ENCODE peak calls at places on chromosomes 2 and 18, in five cellular contexts. D, J, T, M and U are unnamed samples. For H3K4me1, the result is how much of the 10 kb centered on the place peaks cover.

GRCh38 chr18:50987261-50987660 is 19.4 kb downstream of the ELAC1 start:
- DNase-seq in M (no peak), D (no peak), T (no peak), J (no peak), U (no peak)

GRCh38 chr2:117979911-117980341 is 33.9 kb downstream of the CCDC93 start:
- DNase-seq in T (no peak), J (no peak), D (no peak), M (peak), U (no peak)

GRCh38 chr2:218839430-218839829 is 7.8 kb upstream of the PRKAG3 start:
- DNase-seq in M (peak), J (no peak), T (peak), D (peak), U (peak)

GRCh38 chr2:203489531-203489930 is 45.6 kb downstream of the RAPH1 start:
- DNase-seq in M (no peak), D (no peak), J (no peak), T (no peak), U (no peak)

GRCh38 chr2:162480067-162480466 is 136.1 kb downstream of the GCA start:
- DNase-seq in M (no peak), D (no peak), T (no peak), J (no peak), U (no peak)

GRCh38 chr2:224278531-224278930 is 123.4 kb downstream of the FAM124B start:
- DNase-seq in D (no peak), J (no peak), M (no peak), T (no peak), U (no peak)

GRCh38 chr2:56009758-56010534 is 86.4 kb upstream of the EFEMP1 start:
- DNase-seq in T (no peak), J (no peak), D (no peak), M (peak), U (no peak)

GRCh38 chr2:55826246-55826645 is 97.3 kb downstream of the EFEMP1 start:
- DNase-seq in D (no peak), T (no peak), J (no peak), M (no peak), U (no peak)

GRCh38 chr2:52431352-52431760 is 1336.2 kb upstream of the CHAC2 start:
- DNase-seq in J (no peak), T (no peak), M (no peak), D (no peak), U (no peak)

GRCh38 chr2:190947139-190947538 is 66.5 kb downstream of the GLS start:
- DNase-seq in J (no peak), M (peak), D (no peak), T (no peak), U (no peak)

GRCh38 chr2:84187258-84187657 is 271.8 kb downstream of the SUCLG1 start:
- DNase-seq in M (no peak), J (no peak), D (no peak), T (no peak), U (no peak)

GRCh38 chr2:84175970-84176369 is 283.1 kb downstream of the SUCLG1 start:
- DNase-seq in T (no peak), J (no peak), D (no peak), M (no peak), U (no peak)

GRCh38 chr2:84177733-84178132 is 281.3 kb downstream of the SUCLG1 start:
- DNase-seq in J (no peak), M (no peak), D (no peak), T (no peak), U (no peak)

GRCh38 chr2:84181927-84182326 is 277.2 kb downstream of the SUCLG1 start:
- DNase-seq in M (no peak), D (no peak), J (no peak), T (no peak), U (no peak)
- H3K4me3 ChIP-seq in M (no peak), D (no peak), J (no peak), T (no peak), U (no peak)

DNA sequence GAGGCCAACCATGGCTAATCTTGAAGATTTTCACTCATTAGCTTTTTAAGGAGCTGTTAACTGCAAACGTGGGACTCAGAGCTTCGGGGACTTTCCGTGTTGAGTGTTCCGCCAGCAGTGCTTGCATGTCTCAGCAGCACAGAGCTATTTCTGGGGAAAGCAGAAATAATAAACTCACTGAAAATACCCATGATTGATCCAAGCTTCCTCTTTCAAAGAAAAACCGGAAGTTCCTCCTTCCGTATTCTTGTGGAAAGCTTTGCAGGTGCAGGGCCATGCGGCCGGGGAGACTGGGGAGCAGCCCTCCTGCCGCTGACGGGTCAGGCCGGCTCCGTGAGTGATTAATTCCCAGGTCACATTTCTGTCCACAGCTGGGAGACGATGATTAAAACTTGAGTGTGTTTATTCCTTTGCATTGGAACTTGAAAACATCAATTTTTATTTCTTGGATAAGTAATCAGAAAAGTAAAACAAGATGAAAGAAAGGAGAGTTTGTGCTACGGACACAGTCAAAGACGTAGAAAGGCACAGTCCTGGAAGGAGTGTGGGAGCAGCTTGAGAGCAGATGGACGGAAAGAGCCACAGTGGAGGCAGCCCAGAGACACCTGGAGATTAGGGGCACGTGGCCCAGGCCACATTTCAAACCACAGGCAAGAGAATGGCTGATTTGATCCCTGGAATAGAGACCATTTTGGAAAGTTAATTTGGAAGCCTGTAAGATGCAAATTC is 54.2 kb upstream of the CTDP1 start:
- DNase-seq in M (no peak), J (peak), T (peak), D (peak), U (no peak)
- H3K27ac ChIP-seq in M (no peak), J (no peak), T (no peak), D (no peak), U (no peak)

DNA sequence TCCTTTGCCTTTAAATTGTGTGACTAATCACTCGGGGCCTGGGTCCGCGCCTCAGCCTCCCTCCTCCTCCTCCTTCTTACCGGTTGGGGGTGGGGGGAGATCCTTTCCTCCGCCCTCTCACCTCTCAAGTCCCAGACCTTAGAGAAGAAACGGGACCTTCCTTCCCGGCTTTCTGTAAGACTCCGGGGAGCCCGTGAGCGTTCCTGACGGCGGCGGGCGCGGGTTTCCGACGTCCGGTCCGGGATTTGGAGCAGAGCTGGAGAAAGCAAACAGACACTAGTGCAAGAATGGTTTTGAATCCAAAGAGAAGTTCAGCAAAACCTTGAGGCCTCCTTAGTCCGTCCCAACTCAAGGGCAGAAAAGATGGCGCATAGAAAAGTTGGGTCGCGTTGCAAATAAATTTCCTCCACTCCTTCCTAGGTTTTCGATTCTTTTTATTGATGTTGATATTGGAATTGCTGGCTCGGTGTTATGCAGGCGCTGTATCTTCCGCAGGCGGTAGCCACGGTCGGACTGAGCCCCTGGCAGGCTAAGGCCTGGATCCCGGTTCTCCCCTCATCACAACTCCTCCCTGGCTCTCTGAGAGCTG is 2.0 kb downstream of the DLX1 start:
- DNase-seq in D (no peak), T (no peak), J (no peak), M (no peak), U (no peak)
- H3K4me1 ChIP-seq in D (under half), T (under half), J (under half), M (under half), U (under half)

GRCh38 chr2:73109796-73110540 is 2.8 kb downstream of the RAB11FIP5 start:
- DNase-seq in J (no peak), T (no peak), M (no peak), D (no peak), U (no peak)

GRCh38 chr2:73112026-73112912 is 479 bp downstream of the RAB11FIP5 start:
- DNase-seq in M (peak), J (no peak), T (peak), D (peak), U (peak)

GRCh38 chr2:73111300-73112025 is 1.3 kb downstream of the RAB11FIP5 start:
- DNase-seq in D (peak), T (no peak), J (peak), M (peak), U (no peak)

GRCh38 chr2:73112913-73113633 is at the start of gene RAB11FIP5:
- DNase-seq in D (peak), M (peak), J (peak), T (peak), U (peak)

DNA sequence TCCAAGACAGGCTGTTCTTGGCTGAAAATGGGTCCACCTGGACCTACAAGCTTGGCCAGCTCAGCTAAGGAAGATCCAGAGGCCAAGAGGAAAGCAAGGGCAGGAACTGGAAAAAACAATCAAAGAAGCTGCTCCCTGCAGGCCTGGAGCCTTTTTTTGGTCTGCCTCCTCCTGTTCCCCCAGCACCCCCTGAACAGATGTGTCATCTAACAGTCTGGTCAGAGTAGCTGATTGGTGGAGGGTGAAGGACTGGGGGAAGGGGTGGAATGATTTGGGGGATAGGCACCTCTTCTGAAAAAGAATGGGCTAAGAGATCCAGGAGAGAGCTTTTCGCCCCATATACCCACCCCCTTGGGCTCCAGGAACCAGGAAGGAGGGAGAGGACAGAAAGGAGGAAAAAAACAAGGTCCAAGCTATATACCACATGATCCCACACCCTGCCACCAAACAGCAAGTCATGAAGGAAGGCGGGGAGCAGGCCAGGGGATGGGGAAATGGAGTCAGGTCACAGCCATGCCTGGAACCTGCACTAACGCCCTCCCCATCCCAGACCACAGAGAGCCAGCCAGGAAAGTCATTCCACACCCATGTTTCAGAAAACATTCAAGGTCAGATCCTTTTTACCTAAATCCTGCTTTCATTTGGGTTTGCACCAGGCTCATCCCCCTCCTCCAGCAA is 2.0 kb downstream of the RAB11FIP5 start:
- DNase-seq in J (no peak), T (no peak), D (no peak), M (no peak), U (no peak)
- H3K4me3 ChIP-seq in J (peak), T (peak), D (peak), M (no peak), U (peak)